ENCODE peak calls at places on chromosomes 11 and 22, in seven cellular contexts. P is body of pancreas, V is pancreas, O is breast epithelium, Z is heart left ventricle, I is A673, W is left ventricle myocardium inferior. H is an unnamed sample. For H3K4me1, the result is how much of the 10 kb centered on the place peaks cover.

GRCh38 chr11:64537876-64538275 is 53.1 kb upstream of the SLC22A12 start:
- DNase-seq in O (no peak), I (no peak), P (no peak), W (no peak), Z (no peak), V (no peak), H (no peak)

GRCh38 chr11:123681007-123681406 is 26.6 kb upstream of the SCN3B start:
- DNase-seq in W (no peak), P (no peak), I (no peak), O (no peak), Z (no peak), V (no peak), H (no peak)

GRCh38 chr11:20000022-20000392 is 160.3 kb downstream of the DBX1 start:
- DNase-seq in Z (no peak), I (no peak), O (no peak), W (no peak), V (no peak), P (no peak), H (no peak)

GRCh38 chr11:114159802-114160588 is 100.5 kb downstream of the ZBTB16 start:
- DNase-seq in I (peak), V (peak), W (peak), P (peak), O (peak), Z (peak), H (peak)

GRCh38 chr11:118358071-118358470 is 1.3 kb upstream of the UBE4A start:
- DNase-seq in I (no peak), P (no peak), O (no peak), V (no peak), W (no peak), Z (no peak), H (no peak)

GRCh38 chr11:65501530-65502273 is 2.9 kb downstream of the MALAT1 start:
- DNase-seq in O (peak), P (no peak), I (no peak), V (no peak), Z (peak), W (no peak), H (no peak)

GRCh38 chr11:12288934-12289666 is 88.3 kb upstream of the PARVA start:
- DNase-seq in Z (no peak), P (no peak), O (no peak), W (no peak), V (no peak), I (no peak), H (no peak)

GRCh38 chr11:13896175-13896989 is 66.1 kb upstream of the SPON1 start:
- DNase-seq in O (no peak), V (no peak), I (no peak), P (no peak), Z (no peak), W (no peak), H (no peak)

GRCh38 chr22:46774456-46775363 is 12.3 kb downstream of the TBC1D22A start:
- DNase-seq in Z (no peak), O (no peak), V (no peak), I (no peak), W (no peak), P (no peak), H (no peak)

GRCh38 chr22:50670513-50670912 is 2.1 kb upstream of the SHANK3 start:
- DNase-seq in V (no peak), O (no peak), Z (no peak), P (no peak), I (no peak), W (no peak), H (no peak)

GRCh38 chr22:44202261-44202789 is 21.6 kb downstream of the PARVG start:
- DNase-seq in Z (no peak), O (no peak), W (no peak), V (no peak), P (no peak), I (no peak), H (no peak)

GRCh38 chr22:50528682-50529415 is 963 bp downstream of the TYMP start:
- DNase-seq in P (no peak), O (no peak), Z (no peak), V (no peak), W (no peak), I (no peak), H (no peak)

GRCh38 chr11:65498977-65499712 is at the start of gene MALAT1:
- DNase-seq in V (peak), P (peak), O (peak), I (peak), W (peak), Z (peak), H (peak)

GRCh38 chr11:75325713-75326438 is 25.6 kb downstream of the ARRB1 start:
- DNase-seq in I (peak), Z (peak), P (peak), V (peak), O (no peak), W (peak), H (no peak)

GRCh38 chr11:21811572-21811971 is 381.3 kb upstream of the ANO5 start:
- DNase-seq in W (no peak), Z (no peak), I (peak), P (no peak), O (no peak), V (no peak), H (peak)

GRCh38 chr22:36010913-36011312 is 17.7 kb downstream of the RBFOX2 start:
- DNase-seq in P (no peak), W (no peak), O (no peak), Z (no peak), V (no peak), I (peak), H (no peak)

GRCh38 chr11:116244425-116244824 is 528.4 kb downstream of the BUD13 start:
- DNase-seq in V (no peak), P (no peak), I (no peak), Z (no peak), W (no peak), O (no peak), H (no peak)

GRCh38 chr11:111770581-111771134 is 4.5 kb upstream of the PPP2R1B start:
- DNase-seq in O (no peak), I (no peak), W (no peak), V (no peak), Z (no peak), P (no peak), H (peak)

GRCh38 chr11:12755510-12755909 is 81.3 kb downstream of the TEAD1 start:
- DNase-seq in Z (no peak), P (no peak), V (no peak), W (no peak), O (no peak), I (no peak), H (no peak)

GRCh38 chr11:27795955-27796861 is 96.0 kb upstream of the BDNF start:
- DNase-seq in I (no peak), V (no peak), P (no peak), W (peak), O (no peak), Z (no peak), H (peak)

GRCh38 chr22:33803371-33803770 is 116.9 kb downstream of the LARGE1 start:
- DNase-seq in O (no peak), I (no peak), W (no peak), V (no peak), Z (no peak), P (no peak), H (no peak)

GRCh38 chr22:28976588-28976987 is 85.0 kb downstream of the C22orf31 start:
- DNase-seq in P (no peak), O (no peak), I (peak), Z (no peak), W (no peak), V (no peak), H (no peak)

GRCh38 chr11:3104051-3104714 is 47.0 kb upstream of the CARS1 start:
- DNase-seq in V (no peak), W (no peak), Z (peak), P (no peak), I (no peak), O (no peak), H (peak)

GRCh38 chr11:788009-788640 is 1.8 kb downstream of the CEND1 start:
- DNase-seq in W (no peak), P (no peak), V (no peak), Z (no peak), O (no peak), I (no peak), H (no peak)

GRCh38 chr11:35006389-35007128 is 90.1 kb downstream of the PDHX start:
- DNase-seq in Z (no peak), P (no peak), V (no peak), I (no peak), O (no peak), W (no peak), H (no peak)

GRCh38 chr11:1931791-1932480 is 12.4 kb downstream of the TNNT3 start:
- DNase-seq in P (no peak), W (no peak), I (no peak), Z (no peak), V (no peak), O (no peak), H (no peak)

GRCh38 chr11:116852261-116853125 is 15.1 kb upstream of the APOA1 start:
- DNase-seq in O (no peak), P (no peak), I (no peak), W (no peak), V (no peak), Z (no peak), H (no peak)

GRCh38 chr11:877565-877964 is 33.0 kb downstream of the CHID1 start:
- DNase-seq in V (no peak), O (no peak), W (no peak), P (no peak), Z (no peak), I (peak), H (peak)

GRCh38 chr22:24009227-24010017 is 1.7 kb upstream of the CABIN1 start:
- DNase-seq in V (no peak), I (no peak), P (no peak), O (no peak), Z (no peak), W (no peak), H (no peak)

GRCh38 chr22:28246392-28246791 is 327.3 kb upstream of the PITPNB start:
- DNase-seq in O (no peak), I (no peak), V (no peak), P (no peak), Z (no peak), W (no peak), H (no peak)

DNA sequence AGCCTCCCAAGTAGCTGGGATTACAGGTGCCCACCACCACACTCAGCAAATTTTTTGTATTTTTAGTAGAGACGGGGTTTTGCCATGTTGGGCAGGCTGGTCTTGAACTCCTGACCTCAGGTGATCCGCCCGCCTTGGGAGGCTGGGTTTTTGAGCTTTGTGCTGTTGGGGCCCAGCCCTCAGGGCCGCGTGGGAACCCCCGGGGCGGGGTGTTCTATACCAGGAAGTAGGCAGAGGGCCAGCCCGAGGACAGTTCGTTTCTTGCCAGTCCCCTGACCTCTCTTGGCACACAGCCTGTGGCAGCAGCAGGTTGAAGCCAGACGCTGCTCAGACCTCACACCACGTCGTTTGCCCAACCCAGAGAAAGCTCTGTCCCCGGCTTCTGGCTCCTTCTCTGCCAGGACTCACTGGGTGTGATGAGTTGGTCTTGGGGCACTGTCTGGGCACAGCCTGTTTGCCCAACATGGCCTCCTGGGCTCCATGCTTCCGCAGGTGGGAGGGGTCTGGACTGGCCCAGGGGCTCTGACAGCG is 24.9 kb upstream of the CHKA start:
- DNase-seq in O (peak), I (no peak), V (peak), W (peak), P (peak), Z (peak), H (no peak)
- TF ChIP-seq CTCF in O (no peak), I (no peak), V (no peak), W (no peak), P (no peak), Z (no peak), H (no peak)

DNA sequence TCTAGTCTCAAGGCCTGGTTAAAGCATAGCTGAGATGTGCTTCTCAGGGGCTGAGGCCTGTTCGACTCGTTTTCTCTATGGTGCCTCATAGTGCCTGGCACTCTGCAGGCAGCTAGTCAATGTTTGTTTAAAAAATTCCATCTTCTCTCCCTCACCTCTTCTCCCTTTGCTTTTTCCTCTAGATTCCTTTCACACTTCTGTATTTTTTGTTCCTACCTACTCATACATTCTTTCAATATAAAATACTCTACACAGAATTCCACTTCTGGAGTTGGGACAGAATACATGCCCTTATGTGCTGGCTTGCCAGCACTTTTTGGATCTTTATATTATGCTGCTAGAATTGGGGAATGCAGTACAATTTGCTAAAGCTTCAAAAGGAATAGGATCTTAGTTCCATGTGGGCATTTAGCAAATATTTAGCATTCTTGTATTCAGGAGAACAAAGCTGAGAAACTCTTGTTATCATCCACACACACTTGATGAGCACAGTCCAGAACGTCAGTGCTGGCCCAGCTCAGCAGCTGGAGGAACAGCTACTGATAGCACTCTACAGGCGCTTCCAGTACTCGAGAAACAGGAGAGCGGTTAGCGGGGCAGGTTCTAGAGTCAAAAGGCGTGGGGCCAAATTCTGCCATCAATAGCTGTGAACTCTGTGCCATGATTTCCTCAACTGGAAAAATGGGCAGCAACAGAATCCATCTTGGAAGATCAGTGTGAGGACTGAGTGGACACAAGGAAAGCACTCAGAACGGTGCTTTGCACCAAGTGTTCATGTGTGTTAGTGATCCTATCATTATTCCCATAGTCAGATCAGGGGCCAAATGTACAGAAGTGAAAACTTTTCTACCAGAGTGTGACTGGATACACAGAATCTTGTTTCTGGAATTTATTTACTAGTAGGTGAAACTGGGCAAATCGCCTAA is 3.4 kb downstream of the JOSD1 start:
- DNase-seq in P (no peak), W (no peak), O (no peak), I (no peak), V (no peak), Z (peak), H (no peak)
- H3K4me1 ChIP-seq in P (half or more), W (half or more), O (under half), I (under half), V (under half), Z (under half), H (under half)

GRCh38 chr11:91528965-91529364 is 695.7 kb upstream of the FAT3 start:
- DNase-seq in Z (no peak), I (no peak), W (no peak), O (no peak), P (no peak), V (no peak), H (no peak)

GRCh38 chr11:91527380-91528030 is 697.1 kb upstream of the FAT3 start:
- DNase-seq in I (no peak), W (no peak), P (no peak), O (no peak), V (no peak), Z (no peak), H (peak)
- TF ChIP-seq CTCF in I (no peak), W (no peak), P (no peak), O (no peak), V (no peak), Z (no peak), H (peak)

GRCh38 chr22:49104434-49104833 is 723.2 kb downstream of the BRD1 start:
- DNase-seq in W (no peak), V (no peak), Z (no peak), P (no peak), O (no peak), I (no peak), H (no peak)

GRCh38 chr22:49108636-49109315 is 718.9 kb downstream of the BRD1 start:
- DNase-seq in V (no peak), W (no peak), Z (no peak), I (no peak), P (no peak), O (no peak), H (peak)

GRCh38 chr22:49107561-49107960 is 720.1 kb downstream of the BRD1 start:
- DNase-seq in W (no peak), V (no peak), P (no peak), Z (no peak), O (no peak), I (no peak), H (no peak)

GRCh38 chr22:49107961-49108530 is 719.6 kb downstream of the BRD1 start:
- DNase-seq in Z (no peak), V (no peak), P (no peak), W (no peak), O (no peak), I (no peak), H (peak)

GRCh38 chr22:49106136-49106930 is 721.3 kb downstream of the BRD1 start:
- DNase-seq in V (no peak), W (no peak), I (no peak), Z (no peak), O (no peak), P (no peak), H (peak)
- H3K4me1 ChIP-seq in V (under half), W (under half), I (under half), Z (under half), O (under half), P (under half), H (under half)

DNA sequence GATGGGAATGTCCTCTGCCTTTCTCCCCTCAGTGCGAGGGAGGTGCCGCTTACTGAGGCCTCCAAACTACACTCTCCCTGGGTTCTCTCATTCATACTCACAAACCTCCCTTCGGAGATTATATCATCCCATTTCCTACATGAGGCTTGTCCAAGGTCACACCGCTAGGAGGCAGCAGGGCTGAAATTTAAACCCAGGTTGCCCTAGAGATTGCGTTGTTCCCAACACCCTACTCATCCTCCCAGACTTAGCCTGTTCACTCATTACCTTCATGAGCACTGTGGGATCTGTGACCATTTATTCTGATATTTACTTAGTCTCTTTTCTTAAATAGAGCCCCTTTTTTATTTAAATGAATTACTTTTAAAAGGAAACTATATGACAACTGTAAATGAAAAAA is 31.1 kb downstream of the SDHAF2 start:
- DNase-seq in O (no peak), P (no peak), W (no peak), I (no peak), Z (no peak), V (no peak), H (no peak)
- TF ChIP-seq CTCF in O (no peak), P (no peak), W (no peak), I (no peak), Z (no peak), V (no peak), H (peak)

GRCh38 chr11:131664246-131664645 is 293.8 kb downstream of the NTM start:
- DNase-seq in W (no peak), I (no peak), Z (no peak), P (no peak), V (no peak), O (no peak), H (peak)
- H3K4me1 ChIP-seq in W (under half), I (under half), Z (under half), P (under half), V (under half), O (under half), H (under half)